ENCODE peak calls at places on chromosomes 6 and 20, in eight cellular contexts. X is WTC11, Y is upper lobe of right lung, U is fibroblast of pulmonary artery, D is PC-3, J is kidney, N is astrocyte, H is right lobe of liver. S is an unnamed sample.
A peak's percentile ranks its signal among the peaks of the same experiment; 100 is the strongest.

GRCh38 chr6:18241208-18241836 is 23.0 kb downstream of the DEK start:
- DNase-seq in X (no peak), U (no peak), H (no peak), Y (no peak), D (peak; percentile 78), J (no peak), N (peak; percentile 29), S (no peak)

GRCh38 chr20:46031014-46031569 is 2.1 kb downstream of the SLC12A5 start:
- DNase-seq in N (no peak), H (no peak), J (no peak), U (no peak), X (no peak), Y (no peak), D (no peak), S (no peak)

GRCh38 chr6:22451960-22452359 is 117.4 kb upstream of the HDGFL1 start:
- DNase-seq in H (no peak), N (peak; percentile 80), U (no peak), D (no peak), Y (no peak), J (no peak), X (no peak), S (no peak)

GRCh38 chr6:75830959-75831885 is 82.2 kb downstream of the MYO6 start:
- DNase-seq in U (peak; percentile 9), N (peak; percentile 87), J (no peak), Y (no peak), H (no peak), D (no peak), X (no peak), S (no peak)

GRCh38 chr6:52517502-52518278 is 59.2 kb downstream of the TRAM2 start:
- DNase-seq in D (peak; percentile 92), U (peak; percentile 98), Y (no peak), H (peak; percentile 88), J (peak; percentile 92), N (peak; percentile 96), X (peak; percentile 61), S (peak; percentile 95)

GRCh38 chr6:56652994-56653393 is 10.3 kb upstream of the DST start:
- DNase-seq in X (no peak), Y (no peak), J (no peak), U (peak; percentile 80), D (peak; percentile 90), N (peak; percentile 83), H (no peak), S (no peak)

GRCh38 chr6:40700006-40700405 is 112.8 kb upstream of the LRFN2 start:
- DNase-seq in U (no peak), H (no peak), J (no peak), D (no peak), Y (no peak), X (no peak), N (no peak), S (no peak)

GRCh38 chr6:28537509-28538140 is 11.9 kb downstream of the GPX5 start:
- DNase-seq in D (peak; percentile 13), Y (no peak), X (peak; percentile 78), J (no peak), U (no peak), N (no peak), H (no peak), S (no peak)

GRCh38 chr20:41818991-41819390 is 200.8 kb upstream of the CHD6 start:
- DNase-seq in H (no peak), D (no peak), U (no peak), J (no peak), X (no peak), N (no peak), Y (no peak), S (no peak)

GRCh38 chr6:149231786-149232185 is 85.7 kb upstream of the TAB2 start:
- DNase-seq in H (no peak), U (no peak), J (no peak), D (no peak), Y (no peak), N (no peak), X (no peak), S (no peak)

GRCh38 chr6:48641544-48641943 is 530.5 kb upstream of the PTCHD4 start:
- DNase-seq in N (peak; percentile 91), Y (no peak), J (no peak), D (peak; percentile 78), X (no peak), H (no peak), U (peak; percentile 7), S (no peak)

GRCh38 chr6:82251942-82252341 is 4.4 kb upstream of the IBTK start:
- DNase-seq in U (peak; percentile 71), D (peak; percentile 71), X (no peak), H (no peak), N (no peak), Y (no peak), J (no peak), S (no peak)

GRCh38 chr20:2460752-2461424 is 9.7 kb downstream of the SNRPB start:
- DNase-seq in J (no peak), H (no peak), X (no peak), N (no peak), U (no peak), D (no peak), Y (no peak), S (no peak)

GRCh38 chr20:49636447-49636846 is 68.5 kb upstream of the PTGIS start:
- DNase-seq in H (peak; percentile 37), D (no peak), U (no peak), J (no peak), Y (peak; percentile 87), N (no peak), X (no peak), S (no peak)

GRCh38 chr20:36941403-36941835 is 10.1 kb downstream of the SAMHD1 start:
- DNase-seq in D (peak; percentile 55), H (no peak), N (no peak), X (no peak), U (peak; percentile 25), J (no peak), Y (no peak), S (no peak)

GRCh38 chr20:361562-361961 is 14.7 kb downstream of the NRSN2 start:
- DNase-seq in U (no peak), N (no peak), J (no peak), H (no peak), X (no peak), D (no peak), Y (no peak), S (no peak)

GRCh38 chr6:69827491-69827890 is 30.7 kb upstream of the LMBRD1 start:
- DNase-seq in H (no peak), N (peak; percentile 71), J (no peak), X (no peak), D (peak; percentile 3), Y (no peak), U (peak; percentile 73), S (no peak)

GRCh38 chr6:69835414-69836179 is 30.8 kb upstream of the COL19A1 start:
- DNase-seq in J (no peak), H (no peak), D (peak; percentile 66), N (peak; percentile 47), X (no peak), U (peak; percentile 88), Y (no peak), S (no peak)

DNA sequence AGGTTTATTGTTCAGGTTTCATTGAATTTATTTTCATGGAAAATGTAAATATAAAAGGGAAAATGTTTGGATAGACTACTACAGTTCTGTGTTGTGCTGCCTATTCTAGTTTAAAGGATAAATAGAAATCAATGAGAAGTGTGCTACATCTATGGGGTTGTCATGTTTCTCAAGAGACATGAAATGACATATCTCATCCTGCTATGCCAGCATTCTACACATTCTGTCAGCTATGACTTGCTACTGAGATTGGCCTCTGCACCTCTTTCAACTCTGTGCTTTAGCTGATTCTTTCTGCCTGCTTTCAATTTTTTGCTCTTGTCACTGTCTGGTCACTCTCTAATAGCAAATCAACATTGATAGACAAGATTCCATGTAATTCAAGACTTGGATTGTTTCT is 33.8 kb upstream of the COL19A1 start:
- DNase-seq in H (no peak), X (no peak), D (no peak), N (no peak), J (no peak), Y (no peak), U (no peak), S (no peak)
- TF ChIP-seq CTCF in H (no peak), X (no peak), D (no peak), N (no peak), J (no peak), Y (no peak), U (no peak), S (no peak)

DNA sequence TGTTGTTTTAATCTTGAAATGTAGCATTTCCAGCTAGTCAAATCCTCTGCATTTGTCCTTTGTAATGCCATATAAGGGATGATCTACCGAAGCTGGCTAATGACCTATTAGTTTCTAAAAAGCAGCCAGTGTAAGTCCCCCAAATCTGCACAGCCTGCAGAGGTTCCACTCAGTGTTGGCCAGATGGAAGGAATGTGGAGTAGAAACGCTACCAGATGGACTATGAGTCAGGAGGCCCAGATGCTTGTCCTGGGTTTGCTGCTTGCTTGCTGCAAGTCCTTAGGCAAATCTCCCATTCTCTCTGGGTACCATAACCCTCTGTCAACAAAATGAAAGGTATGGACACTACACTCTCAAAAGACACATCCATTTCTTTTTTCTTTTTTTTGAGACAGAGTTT is 149.8 kb downstream of the BTBD9 start:
- DNase-seq in J (no peak), H (no peak), U (peak; percentile 27), N (peak; percentile 78), Y (no peak), X (no peak), D (no peak), S (no peak)
- TF ChIP-seq CTCF in J (no peak), H (no peak), U (no peak), N (no peak), Y (no peak), X (no peak), D (no peak), S (no peak)

DNA sequence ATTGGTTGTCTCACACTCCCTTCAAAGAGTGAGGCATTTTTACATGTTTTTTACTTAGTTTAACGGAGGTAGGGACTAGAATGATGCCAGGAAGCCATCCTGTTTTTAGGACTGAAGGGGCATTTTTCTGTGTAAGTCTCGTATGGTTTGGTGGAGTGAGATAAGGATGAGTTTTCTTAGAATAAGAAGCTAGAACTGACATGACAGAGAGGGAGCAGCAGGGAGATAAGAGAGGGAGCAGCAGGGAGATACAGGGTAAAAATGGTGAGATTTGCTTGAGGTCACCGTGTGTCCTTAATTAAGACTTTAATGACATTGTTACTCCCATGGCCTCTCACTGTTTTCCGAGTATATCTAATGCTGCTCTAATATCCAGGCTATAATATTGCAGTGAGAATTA is 360.8 kb downstream of the NRN1 start:
- DNase-seq in N (no peak), Y (no peak), U (no peak), H (no peak), X (no peak), J (no peak), D (no peak), S (no peak)
- TF ChIP-seq CTCF in N (no peak), Y (no peak), U (no peak), H (no peak), X (no peak), J (no peak), D (no peak), S (no peak)

DNA sequence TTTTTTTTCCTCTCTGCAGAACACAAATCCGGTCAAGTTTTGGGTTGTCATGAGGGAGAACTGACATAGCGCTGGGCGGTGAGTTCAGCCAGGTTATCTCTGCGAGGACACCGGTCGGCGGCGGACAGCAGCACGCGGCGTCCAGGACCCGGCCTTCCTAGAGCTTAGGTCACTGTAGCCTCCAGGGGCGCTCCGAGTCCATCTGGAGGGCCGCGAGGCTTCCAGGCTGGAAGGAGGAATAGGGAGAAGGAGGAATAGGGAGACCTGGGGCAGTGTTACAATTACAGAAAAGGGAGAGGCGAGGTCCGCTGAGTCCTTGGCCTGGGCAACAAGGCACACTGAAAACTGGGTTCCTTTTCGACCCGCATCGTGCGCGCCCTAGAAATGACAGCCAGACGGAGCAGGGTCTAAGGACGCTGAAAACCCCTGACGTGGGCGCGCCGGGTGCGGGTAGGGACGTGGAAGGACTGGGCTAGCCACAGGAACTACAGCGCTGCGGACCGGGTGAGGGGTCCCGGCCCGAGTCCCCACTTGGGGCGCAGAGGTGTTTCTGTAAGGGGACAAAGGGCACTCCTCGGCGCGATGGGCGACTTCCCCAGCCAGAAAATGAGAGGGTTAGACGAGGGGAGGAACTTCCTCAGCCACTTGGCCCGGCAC is 536 bp upstream of the FNDC1 start:
- DNase-seq in X (peak; percentile 79), U (peak; percentile 50), Y (no peak), J (peak; percentile 86), H (peak; percentile 69), D (no peak), N (peak; percentile 36), S (no peak)
- TF ChIP-seq CTCF in X (peak; percentile 32), U (peak; percentile 44), Y (no peak), J (no peak), H (peak; percentile 34), D (no peak), N (peak; percentile 26), S (no peak)

S was measured in vagina.